ENCODE peak calls at places on chromosomes 2 and 18, in four cellular contexts. V, C, S and L are unnamed samples.

GRCh38 chr2:219073413-219074129 is 12.8 kb upstream of the IHH start:
- DNase-seq in S (no peak), V (peak), C (no peak), L (peak)

GRCh38 chr2:222842517-222843174 is 18.2 kb upstream of the ACSL3 start:
- DNase-seq in S (no peak), C (no peak), V (peak), L (no peak)

GRCh38 chr2:241195506-241196130 is 7.1 kb downstream of the ANO7 start:
- DNase-seq in V (no peak), C (no peak), S (peak), L (no peak)

GRCh38 chr18:58097127-58097906 is 53.3 kb downstream of the NEDD4L start:
- DNase-seq in V (no peak), C (no peak), S (no peak), L (no peak)

GRCh38 chr2:128756372-128756730 is 437.7 kb upstream of the HS6ST1 start:
- DNase-seq in C (no peak), S (no peak), V (no peak), L (no peak)

GRCh38 chr2:181784556-181784955 is 104.2 kb upstream of the NEUROD1 start:
- DNase-seq in C (no peak), S (no peak), V (no peak), L (no peak)

GRCh38 chr2:75134802-75135201 is 64.5 kb downstream of the TACR1 start:
- DNase-seq in C (no peak), S (no peak), V (no peak), L (no peak)

GRCh38 chr18:62183578-62184195 is 3.2 kb downstream of the PIGN start:
- DNase-seq in C (no peak), V (peak), S (no peak), L (peak)

GRCh38 chr2:108594132-108594981 is 60.1 kb downstream of the LIMS1 start:
- DNase-seq in C (no peak), S (no peak), V (peak), L (peak)

GRCh38 chr2:73776869-73777519 is 2.9 kb downstream of the DUSP11 start:
- DNase-seq in S (no peak), C (no peak), V (no peak), L (no peak)

GRCh38 chr2:206840999-206841398 is 75.6 kb downstream of the FASTKD2 start:
- DNase-seq in C (no peak), S (no peak), V (no peak), L (no peak)

GRCh38 chr18:13139885-13140450 is 78.6 kb upstream of the LDLRAD4 start:
- DNase-seq in C (no peak), V (peak), S (no peak), L (peak)

GRCh38 chr18:10020176-10020575 is 106.4 kb downstream of the VAPA start:
- DNase-seq in C (no peak), V (peak), S (no peak), L (peak)

GRCh38 chr18:48994044-48994651 is 43.4 kb upstream of the SMAD7 start:
- DNase-seq in V (no peak), S (peak), C (no peak), L (no peak)

DNA sequence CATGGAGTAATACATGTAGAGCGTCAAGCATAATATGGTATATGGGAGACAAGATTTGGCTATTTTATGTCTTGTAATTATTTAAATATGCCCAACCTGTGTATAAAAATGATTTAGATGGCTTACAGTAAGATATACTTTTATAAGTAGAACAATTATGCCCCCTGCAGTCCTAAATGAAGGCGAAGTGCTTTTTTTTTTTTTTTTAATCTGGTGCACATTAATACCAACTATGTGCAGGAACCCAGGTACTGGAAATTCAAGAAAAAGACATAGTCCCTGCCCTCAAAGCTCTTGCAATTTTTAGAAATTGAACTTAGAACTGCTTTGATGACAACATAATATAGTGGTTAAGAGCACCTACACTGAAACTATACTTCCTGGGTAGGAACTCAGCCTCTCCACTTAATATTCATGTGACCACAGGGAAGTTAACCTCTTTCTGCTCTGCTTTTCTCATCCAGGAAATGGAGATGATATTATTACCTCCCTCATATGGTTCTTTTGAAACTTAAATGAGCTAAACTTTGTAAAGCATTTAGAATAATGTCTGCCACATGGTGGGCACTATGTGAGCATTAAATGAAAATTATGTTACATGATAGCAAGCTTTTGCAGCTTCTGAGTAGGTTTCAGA is 38.1 kb downstream of the AFTPH start:
- DNase-seq in S (no peak), C (no peak), V (peak), L (no peak)
- TF ChIP-seq CTCF in S (peak), C (no peak), V (peak), L (no peak)

GRCh38 chr2:238286987-238287386 is 1.4 kb downstream of the PER2 start:
- DNase-seq in S (peak), C (no peak), V (no peak), L (peak)

GRCh38 chr2:238289574-238289973 is 1.2 kb upstream of the PER2 start:
- DNase-seq in S (no peak), C (no peak), V (peak), L (no peak)

GRCh38 chr2:238290079-238290478 is 1.7 kb upstream of the PER2 start:
- DNase-seq in V (peak), S (no peak), C (no peak), L (peak)

GRCh38 chr2:238287702-238288649 is at the start of gene PER2:
- DNase-seq in V (peak), C (no peak), S (peak), L (peak)

GRCh38 chr2:238288650-238289573 is 502 bp upstream of the PER2 start:
- DNase-seq in C (peak), S (peak), V (peak), L (peak)
- TF ChIP-seq CTCF in C (no peak), S (peak), V (peak), L (no peak)

DNA sequence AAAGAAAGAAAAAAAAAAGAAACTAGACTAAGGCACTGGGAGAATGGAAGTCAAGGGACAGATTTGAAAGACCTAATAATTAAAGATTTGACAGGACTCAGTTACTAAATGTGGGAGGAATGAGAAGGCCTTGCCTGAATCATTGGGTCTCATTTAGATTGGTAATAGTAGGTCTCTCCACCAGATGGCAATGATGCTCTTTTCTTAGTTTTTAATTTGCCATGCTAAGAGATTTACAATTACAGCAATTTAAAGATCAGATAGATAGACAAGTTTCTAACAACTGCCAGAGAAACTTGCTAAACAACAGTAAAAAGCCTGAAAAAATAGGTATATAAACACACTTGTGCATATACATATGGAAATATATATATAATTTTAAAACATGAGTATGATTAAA is 153.0 kb downstream of the TMEM247 start:
- DNase-seq in S (no peak), C (no peak), V (peak), L (no peak)
- TF ChIP-seq CTCF in S (peak), C (peak), V (peak), L (peak)

GRCh38 chr2:178484245-178485041 is 4.2 kb downstream of the PLEKHA3 start:
- DNase-seq in V (no peak), C (no peak), S (no peak), L (peak)
- TF ChIP-seq CTCF in V (no peak), C (no peak), S (no peak), L (no peak)

GRCh38 chr2:86225581-86225980 is 26.3 kb downstream of the MRPL35 start:
- DNase-seq in C (no peak), V (peak), S (no peak), L (no peak)
- TF ChIP-seq CTCF in C (no peak), V (no peak), S (no peak), L (no peak)

GRCh38 chr18:70195852-70196434 is 9.5 kb downstream of the RTTN start:
- DNase-seq in V (peak), S (no peak), C (no peak), L (peak)
- TF ChIP-seq CTCF in V (peak), S (peak), C (peak), L (peak)